ENCODE peak calls at places on chromosome 19, in four cellular contexts. One of them, this sample, is unnamed.

GRCh38 chr19:49559928-49560327 is 20.4 kb downstream of the NOSIP start:
- DNase-seq in H1: no peak
- DNase-seq in K562: no peak
- DNase-seq in HepG2: no peak
- DNase-seq in this sample: no peak

GRCh38 chr19:4575978-4576933 is 16.8 kb upstream of the SEMA6B start:
- DNase-seq in H1: peak
- DNase-seq in K562: peak
- DNase-seq in HepG2: peak
- DNase-seq in this sample: peak

GRCh38 chr19:18995804-18996241 is 37.5 kb downstream of the SUGP2 start:
- DNase-seq in H1: peak
- DNase-seq in K562: peak
- DNase-seq in HepG2: peak
- DNase-seq in this sample: peak

GRCh38 chr19:52190679-52191293 is 934 bp downstream of the PPP2R1A start:
- DNase-seq in H1: peak
- DNase-seq in K562: no peak
- DNase-seq in HepG2: no peak
- DNase-seq in this sample: no peak

GRCh38 chr19:14943601-14944000 is 2.3 kb downstream of the OR7C2 start:
- DNase-seq in H1: no peak
- DNase-seq in K562: no peak
- DNase-seq in HepG2: no peak
- DNase-seq in this sample: no peak

GRCh38 chr19:2603320-2603719 is 99.2 kb downstream of the GNG7 start:
- DNase-seq in H1: no peak
- DNase-seq in K562: no peak
- DNase-seq in HepG2: no peak
- DNase-seq in this sample: no peak

GRCh38 chr19:56942749-56943148 is 102.2 kb upstream of the PEG3 start:
- DNase-seq in H1: no peak
- DNase-seq in K562: peak
- DNase-seq in HepG2: no peak
- DNase-seq in this sample: no peak

GRCh38 chr19:16200038-16200775 is 2.5 kb downstream of the AP1M1 start:
- DNase-seq in H1: no peak
- DNase-seq in K562: no peak
- DNase-seq in HepG2: peak
- DNase-seq in this sample: peak

GRCh38 chr19:7918615-7919421 is 1.3 kb upstream of the SNAPC2 start:
- DNase-seq in H1: no peak
- DNase-seq in K562: no peak
- DNase-seq in HepG2: peak
- DNase-seq in this sample: no peak

GRCh38 chr19:8302357-8302691 is 5.8 kb downstream of the CD320 start:
- DNase-seq in H1: no peak
- DNase-seq in K562: peak
- DNase-seq in HepG2: no peak
- DNase-seq in this sample: no peak

GRCh38 chr19:3752492-3752891 is 9.0 kb downstream of the APBA3 start:
- DNase-seq in H1: no peak
- DNase-seq in K562: no peak
- DNase-seq in HepG2: no peak
- DNase-seq in this sample: no peak

GRCh38 chr19:51368366-51369282 is at the start of gene CLDND2:
- DNase-seq in H1: peak
- DNase-seq in K562: peak
- DNase-seq in HepG2: no peak
- DNase-seq in this sample: no peak

GRCh38 chr19:39401549-39402416 is 4.9 kb upstream of the ZFP36 start:
- DNase-seq in H1: no peak
- DNase-seq in K562: no peak
- DNase-seq in HepG2: peak
- DNase-seq in this sample: no peak

GRCh38 chr19:57279418-57280164 is 694 bp upstream of the ZNF460 start:
- DNase-seq in H1: peak
- DNase-seq in K562: peak
- DNase-seq in HepG2: peak
- DNase-seq in this sample: peak

GRCh38 chr19:8194528-8195275 is 14.5 kb upstream of the CERS4 start:
- DNase-seq in H1: no peak
- DNase-seq in K562: no peak
- DNase-seq in HepG2: no peak
- DNase-seq in this sample: no peak

GRCh38 chr19:15869109-15869555 is 28.7 kb downstream of the CYP4F2 start:
- DNase-seq in H1: no peak
- DNase-seq in K562: peak
- DNase-seq in HepG2: peak
- DNase-seq in this sample: peak

GRCh38 chr19:17243854-17244617 is 1.7 kb downstream of the NR2F6 start:
- DNase-seq in H1: peak
- DNase-seq in K562: peak
- DNase-seq in HepG2: peak
- DNase-seq in this sample: peak

GRCh38 chr19:400976-401835 is 7.7 kb downstream of the C2CD4C start:
- DNase-seq in H1: peak
- DNase-seq in K562: no peak
- DNase-seq in HepG2: no peak
- DNase-seq in this sample: no peak

GRCh38 chr19:41936416-41936850 is 8.2 kb upstream of the ERFL start:
- DNase-seq in H1: no peak
- DNase-seq in K562: no peak
- DNase-seq in HepG2: no peak
- DNase-seq in this sample: no peak

GRCh38 chr19:18660051-18660910 is 23.2 kb upstream of the CRTC1 start:
- DNase-seq in H1: no peak
- DNase-seq in K562: peak
- DNase-seq in HepG2: no peak
- DNase-seq in this sample: peak

GRCh38 chr19:4991538-4991937 is 22.6 kb downstream of the KDM4B start:
- DNase-seq in H1: no peak
- DNase-seq in K562: no peak
- DNase-seq in HepG2: no peak
- DNase-seq in this sample: no peak

GRCh38 chr19:1825909-1826556 is 14.0 kb upstream of the ATP8B3 start:
- DNase-seq in H1: peak
- DNase-seq in K562: peak
- DNase-seq in HepG2: peak
- DNase-seq in this sample: peak

GRCh38 chr19:47351545-47351944 is 2.4 kb downstream of the DHX34 start:
- DNase-seq in H1: no peak
- DNase-seq in K562: peak
- DNase-seq in HepG2: peak
- DNase-seq in this sample: peak

GRCh38 chr19:43432866-43433673 is 18.4 kb downstream of the TEX101 start:
- DNase-seq in H1: peak
- DNase-seq in K562: peak
- DNase-seq in HepG2: peak
- DNase-seq in this sample: peak

GRCh38 chr19:19444694-19445155 is 39.2 kb downstream of the GATAD2A start:
- DNase-seq in H1: no peak
- DNase-seq in K562: peak
- DNase-seq in HepG2: no peak
- DNase-seq in this sample: no peak

GRCh38 chr19:32224371-32225244 is 120.8 kb upstream of the ZNF507 start:
- DNase-seq in H1: peak
- DNase-seq in K562: peak
- DNase-seq in HepG2: peak
- DNase-seq in this sample: peak

GRCh38 chr19:19463348-19464117 is 51.8 kb downstream of the TSSK6 start:
- DNase-seq in H1: no peak
- DNase-seq in K562: no peak
- DNase-seq in HepG2: no peak
- DNase-seq in this sample: no peak

GRCh38 chr19:42397315-42398166 is 7.4 kb upstream of the CNFN start:
- DNase-seq in H1: no peak
- DNase-seq in K562: no peak
- DNase-seq in HepG2: no peak
- DNase-seq in this sample: peak

DNA sequence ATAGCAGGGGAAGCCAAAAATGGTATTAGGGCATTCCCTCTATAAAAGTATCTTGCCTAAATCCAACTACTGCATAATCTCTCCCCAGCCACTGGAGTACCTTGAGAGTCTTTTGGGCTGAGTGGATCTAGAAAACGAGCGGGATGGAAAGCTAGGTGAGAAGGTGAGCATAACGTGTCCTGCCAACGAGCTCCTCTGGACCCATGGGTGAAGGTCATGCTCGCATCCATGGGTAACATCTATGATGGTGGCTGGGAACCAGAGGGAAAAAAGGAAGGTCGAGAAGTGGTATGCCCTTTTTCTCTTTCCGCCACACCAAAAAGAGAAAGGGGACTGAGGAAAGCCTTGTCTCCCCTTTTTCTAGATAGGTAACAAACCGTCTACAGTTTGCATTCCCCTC is 63.0 kb downstream of the ZNF208 start:
- DNase-seq in H1: peak
- DNase-seq in K562: peak
- DNase-seq in HepG2: no peak
- DNase-seq in this sample: peak
- TF ChIP-seq MAFK in H1: no peak
- TF ChIP-seq MAFK in K562: no peak
- TF ChIP-seq MAFK in HepG2: no peak
- TF ChIP-seq MAFK in this sample: no peak

GRCh38 chr19:44925114-44925891 is 10.9 kb downstream of the APOC1 start:
- DNase-seq in H1: no peak
- DNase-seq in K562: no peak
- DNase-seq in HepG2: peak
- DNase-seq in this sample: no peak
- TF ChIP-seq CEBPB in H1: peak
- TF ChIP-seq CEBPB in K562: peak
- TF ChIP-seq CEBPB in HepG2: peak
- TF ChIP-seq CEBPB in this sample: no peak

GRCh38 chr19:30156646-30157045 is 214.6 kb downstream of the URI1 start:
- DNase-seq in H1: no peak
- DNase-seq in K562: no peak
- DNase-seq in HepG2: no peak
- DNase-seq in this sample: no peak

GRCh38 chr19:30152510-30153291 is 210.7 kb downstream of the URI1 start:
- DNase-seq in H1: no peak
- DNase-seq in K562: no peak
- DNase-seq in HepG2: no peak
- DNase-seq in this sample: no peak

GRCh38 chr19:30153326-30154210 is 211.5 kb downstream of the URI1 start:
- DNase-seq in H1: no peak
- DNase-seq in K562: no peak
- DNase-seq in HepG2: no peak
- DNase-seq in this sample: no peak

GRCh38 chr19:30155529-30156200 is 213.6 kb downstream of the URI1 start:
- DNase-seq in H1: no peak
- DNase-seq in K562: no peak
- DNase-seq in HepG2: no peak
- DNase-seq in this sample: no peak

DNA sequence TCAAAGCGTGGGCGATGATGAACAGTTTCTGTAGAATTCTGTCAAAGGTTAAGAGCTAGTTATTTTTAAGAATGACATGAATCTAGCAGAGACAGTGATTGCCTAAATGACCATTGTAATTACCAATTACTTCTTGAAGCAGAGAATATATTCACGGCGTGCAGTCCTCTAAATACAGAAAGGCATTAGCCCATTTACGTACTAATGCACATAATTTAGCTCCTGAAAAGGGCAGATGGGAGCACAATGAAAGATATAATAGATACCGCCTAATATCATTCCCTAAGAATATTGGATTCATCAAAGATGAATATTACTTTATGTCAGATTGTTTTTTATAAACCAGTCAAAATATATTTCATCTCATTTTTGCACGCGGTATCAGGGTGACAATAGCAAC is 212.4 kb downstream of the URI1 start:
- DNase-seq in H1: no peak
- DNase-seq in K562: no peak
- DNase-seq in HepG2: no peak
- DNase-seq in this sample: no peak
- TF ChIP-seq RNF2 in H1: no peak
- TF ChIP-seq RNF2 in K562: no peak
- TF ChIP-seq RNF2 in HepG2: no peak
- TF ChIP-seq RNF2 in this sample: no peak

DNA sequence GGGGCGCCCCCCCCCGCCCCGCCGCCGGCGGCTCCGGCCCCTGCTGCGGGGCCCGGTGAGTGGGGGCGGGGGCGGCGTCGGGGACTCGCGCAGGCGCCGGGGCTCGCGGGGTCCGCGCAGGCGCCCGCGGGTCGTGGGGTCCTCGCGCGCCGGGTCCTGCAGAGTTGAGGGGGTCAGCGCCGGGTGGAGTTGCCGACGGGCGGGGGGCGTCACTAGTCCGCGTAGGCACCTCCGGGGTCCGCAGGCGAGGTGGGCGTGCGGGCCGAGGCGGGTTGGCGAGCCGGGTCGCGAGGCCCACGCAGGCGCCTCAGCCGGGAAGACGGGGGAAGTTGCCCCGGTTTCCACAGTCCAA is 365 bp downstream of the PPP6R1 start:
- DNase-seq in H1: no peak
- DNase-seq in K562: peak
- DNase-seq in HepG2: no peak
- DNase-seq in this sample: no peak
- TF ChIP-seq MAFK in H1: no peak
- TF ChIP-seq MAFK in K562: no peak
- TF ChIP-seq MAFK in HepG2: no peak
- TF ChIP-seq MAFK in this sample: no peak

This sample was measured in A549.